ENCODE peak calls at places on chromosomes 7 and 10, in eight cellular contexts. One of them, this sample, is unnamed.

GRCh38 chr7:96023376-96023775 is 251.0 kb downstream of the DYNC1I1 start:
- DNase-seq in cardiac muscle cell: no peak
- DNase-seq in IMR-90: peak; percentile 5
- DNase-seq in right atrium auricular region: no peak
- DNase-seq in MM.1S: no peak
- DNase-seq in prostate gland: no peak
- DNase-seq in colonic mucosa: no peak
- DNase-seq in mammary epithelial cell: no peak
- DNase-seq in this sample: no peak

GRCh38 chr7:96224682-96225081 is 97.2 kb downstream of the SLC25A13 start:
- DNase-seq in cardiac muscle cell: peak; percentile 34
- DNase-seq in IMR-90: no peak
- DNase-seq in right atrium auricular region: no peak
- DNase-seq in MM.1S: no peak
- DNase-seq in prostate gland: no peak
- DNase-seq in colonic mucosa: no peak
- DNase-seq in mammary epithelial cell: no peak
- DNase-seq in this sample: no peak

GRCh38 chr7:94823952-94824351 is 83.4 kb upstream of the PPP1R9A start:
- DNase-seq in cardiac muscle cell: peak; percentile 66
- DNase-seq in IMR-90: peak; percentile 1
- DNase-seq in right atrium auricular region: no peak
- DNase-seq in MM.1S: no peak
- DNase-seq in prostate gland: no peak
- DNase-seq in colonic mucosa: no peak
- DNase-seq in mammary epithelial cell: peak; percentile 74
- DNase-seq in this sample: no peak

GRCh38 chr7:127375626-127376025 is 16.9 kb downstream of the ZNF800 start:
- DNase-seq in cardiac muscle cell: no peak
- DNase-seq in IMR-90: no peak
- DNase-seq in right atrium auricular region: no peak
- DNase-seq in MM.1S: no peak
- DNase-seq in prostate gland: no peak
- DNase-seq in colonic mucosa: no peak
- DNase-seq in mammary epithelial cell: peak; percentile 11
- DNase-seq in this sample: no peak

GRCh38 chr10:90775351-90776028 is 82.3 kb downstream of the HTR7 start:
- DNase-seq in cardiac muscle cell: peak; percentile 84
- DNase-seq in IMR-90: no peak
- DNase-seq in right atrium auricular region: no peak
- DNase-seq in MM.1S: peak; percentile 56
- DNase-seq in prostate gland: no peak
- DNase-seq in colonic mucosa: no peak
- DNase-seq in mammary epithelial cell: peak; percentile 64
- DNase-seq in this sample: peak; percentile 41

GRCh38 chr10:12940791-12941190 is 60.7 kb downstream of the CCDC3 start:
- DNase-seq in cardiac muscle cell: no peak
- DNase-seq in IMR-90: no peak
- DNase-seq in right atrium auricular region: no peak
- DNase-seq in MM.1S: no peak
- DNase-seq in prostate gland: no peak
- DNase-seq in colonic mucosa: no peak
- DNase-seq in mammary epithelial cell: no peak
- DNase-seq in this sample: no peak

GRCh38 chr7:821688-822087 is 10.6 kb upstream of the SUN1 start:
- DNase-seq in cardiac muscle cell: no peak
- DNase-seq in IMR-90: no peak
- DNase-seq in right atrium auricular region: no peak
- DNase-seq in MM.1S: no peak
- DNase-seq in prostate gland: no peak
- DNase-seq in colonic mucosa: no peak
- DNase-seq in mammary epithelial cell: peak; percentile 40
- DNase-seq in this sample: no peak

GRCh38 chr7:43211276-43211675 is 98.8 kb downstream of the HECW1 start:
- DNase-seq in cardiac muscle cell: no peak
- DNase-seq in IMR-90: no peak
- DNase-seq in right atrium auricular region: no peak
- DNase-seq in MM.1S: no peak
- DNase-seq in prostate gland: no peak
- DNase-seq in colonic mucosa: no peak
- DNase-seq in mammary epithelial cell: no peak
- DNase-seq in this sample: no peak

GRCh38 chr7:132790104-132790503 is 213.8 kb upstream of the PLXNA4 start:
- DNase-seq in cardiac muscle cell: no peak
- DNase-seq in IMR-90: no peak
- DNase-seq in right atrium auricular region: no peak
- DNase-seq in MM.1S: no peak
- DNase-seq in prostate gland: no peak
- DNase-seq in colonic mucosa: no peak
- DNase-seq in mammary epithelial cell: no peak
- DNase-seq in this sample: no peak

GRCh38 chr7:77415474-77415821 is 701 bp downstream of the GSAP start:
- DNase-seq in cardiac muscle cell: no peak
- DNase-seq in IMR-90: no peak
- DNase-seq in right atrium auricular region: no peak
- DNase-seq in MM.1S: no peak
- DNase-seq in prostate gland: peak; percentile 9
- DNase-seq in colonic mucosa: peak; percentile 28
- DNase-seq in mammary epithelial cell: no peak
- DNase-seq in this sample: no peak

GRCh38 chr10:75058142-75058541 is 53.3 kb upstream of the SAMD8 start:
- DNase-seq in cardiac muscle cell: no peak
- DNase-seq in IMR-90: no peak
- DNase-seq in right atrium auricular region: no peak
- DNase-seq in MM.1S: no peak
- DNase-seq in prostate gland: no peak
- DNase-seq in colonic mucosa: no peak
- DNase-seq in mammary epithelial cell: peak; percentile 58
- DNase-seq in this sample: no peak

GRCh38 chr10:128144547-128144946 is 18.3 kb upstream of the MKI67 start:
- DNase-seq in cardiac muscle cell: no peak
- DNase-seq in IMR-90: no peak
- DNase-seq in right atrium auricular region: no peak
- DNase-seq in MM.1S: no peak
- DNase-seq in prostate gland: no peak
- DNase-seq in colonic mucosa: no peak
- DNase-seq in mammary epithelial cell: no peak
- DNase-seq in this sample: no peak

GRCh38 chr7:22874904-22875303 is 52.3 kb upstream of the TOMM7 start:
- DNase-seq in cardiac muscle cell: no peak
- DNase-seq in IMR-90: no peak
- DNase-seq in right atrium auricular region: no peak
- DNase-seq in MM.1S: no peak
- DNase-seq in prostate gland: no peak
- DNase-seq in colonic mucosa: no peak
- DNase-seq in mammary epithelial cell: no peak
- DNase-seq in this sample: no peak

GRCh38 chr10:73584737-73585136 is 6.4 kb downstream of the USP54 start:
- DNase-seq in cardiac muscle cell: peak; percentile 38
- DNase-seq in IMR-90: peak; percentile 52
- DNase-seq in right atrium auricular region: no peak
- DNase-seq in MM.1S: no peak
- DNase-seq in prostate gland: no peak
- DNase-seq in colonic mucosa: no peak
- DNase-seq in mammary epithelial cell: no peak
- DNase-seq in this sample: no peak

GRCh38 chr7:117086788-117087187 is 133.5 kb downstream of the ST7 start:
- DNase-seq in cardiac muscle cell: peak; percentile 55
- DNase-seq in IMR-90: no peak
- DNase-seq in right atrium auricular region: no peak
- DNase-seq in MM.1S: no peak
- DNase-seq in prostate gland: no peak
- DNase-seq in colonic mucosa: no peak
- DNase-seq in mammary epithelial cell: no peak
- DNase-seq in this sample: no peak

GRCh38 chr10:61398730-61399129 is 54.5 kb downstream of the TMEM26 start:
- DNase-seq in cardiac muscle cell: no peak
- DNase-seq in IMR-90: peak; percentile 12
- DNase-seq in right atrium auricular region: no peak
- DNase-seq in MM.1S: no peak
- DNase-seq in prostate gland: no peak
- DNase-seq in colonic mucosa: no peak
- DNase-seq in mammary epithelial cell: no peak
- DNase-seq in this sample: no peak

GRCh38 chr10:114714281-114714741 is 56.2 kb upstream of the ABLIM1 start:
- DNase-seq in cardiac muscle cell: peak; percentile 82
- DNase-seq in IMR-90: peak; percentile 98
- DNase-seq in right atrium auricular region: no peak
- DNase-seq in MM.1S: no peak
- DNase-seq in prostate gland: peak; percentile 19
- DNase-seq in colonic mucosa: peak; percentile 71
- DNase-seq in mammary epithelial cell: peak; percentile 79
- DNase-seq in this sample: no peak

GRCh38 chr7:138243430-138243829 is 167.2 kb downstream of the AKR1D1 start:
- DNase-seq in cardiac muscle cell: peak; percentile 72
- DNase-seq in IMR-90: no peak
- DNase-seq in right atrium auricular region: no peak
- DNase-seq in MM.1S: no peak
- DNase-seq in prostate gland: no peak
- DNase-seq in colonic mucosa: no peak
- DNase-seq in mammary epithelial cell: no peak
- DNase-seq in this sample: peak; percentile 78

GRCh38 chr10:123608047-123608446 is 58.1 kb upstream of the GPR26 start:
- DNase-seq in cardiac muscle cell: no peak
- DNase-seq in IMR-90: no peak
- DNase-seq in right atrium auricular region: no peak
- DNase-seq in MM.1S: no peak
- DNase-seq in prostate gland: no peak
- DNase-seq in colonic mucosa: no peak
- DNase-seq in mammary epithelial cell: no peak
- DNase-seq in this sample: no peak

GRCh38 chr7:149855368-149856305 is 17.5 kb downstream of the ZNF862 start:
- DNase-seq in cardiac muscle cell: peak; percentile 72
- DNase-seq in IMR-90: peak; percentile 88
- DNase-seq in right atrium auricular region: no peak
- DNase-seq in MM.1S: no peak
- DNase-seq in prostate gland: no peak
- DNase-seq in colonic mucosa: no peak
- DNase-seq in mammary epithelial cell: peak; percentile 46
- DNase-seq in this sample: peak; percentile 38

GRCh38 chr7:27176343-27176731 is 2.2 kb upstream of the HOXA10 start:
- DNase-seq in cardiac muscle cell: no peak
- DNase-seq in IMR-90: no peak
- DNase-seq in right atrium auricular region: no peak
- DNase-seq in MM.1S: no peak
- DNase-seq in prostate gland: no peak
- DNase-seq in colonic mucosa: no peak
- DNase-seq in mammary epithelial cell: no peak
- DNase-seq in this sample: no peak

GRCh38 chr7:141227454-141227853 is 153.6 kb downstream of the TMEM178B start:
- DNase-seq in cardiac muscle cell: no peak
- DNase-seq in IMR-90: no peak
- DNase-seq in right atrium auricular region: no peak
- DNase-seq in MM.1S: no peak
- DNase-seq in prostate gland: no peak
- DNase-seq in colonic mucosa: no peak
- DNase-seq in mammary epithelial cell: no peak
- DNase-seq in this sample: no peak

GRCh38 chr10:124719213-124719851 is 24.8 kb downstream of the FAM53B start:
- DNase-seq in cardiac muscle cell: peak; percentile 84
- DNase-seq in IMR-90: peak; percentile 52
- DNase-seq in right atrium auricular region: no peak
- DNase-seq in MM.1S: peak; percentile 82
- DNase-seq in prostate gland: peak; percentile 65
- DNase-seq in colonic mucosa: peak; percentile 87
- DNase-seq in mammary epithelial cell: peak; percentile 87
- DNase-seq in this sample: no peak

DNA sequence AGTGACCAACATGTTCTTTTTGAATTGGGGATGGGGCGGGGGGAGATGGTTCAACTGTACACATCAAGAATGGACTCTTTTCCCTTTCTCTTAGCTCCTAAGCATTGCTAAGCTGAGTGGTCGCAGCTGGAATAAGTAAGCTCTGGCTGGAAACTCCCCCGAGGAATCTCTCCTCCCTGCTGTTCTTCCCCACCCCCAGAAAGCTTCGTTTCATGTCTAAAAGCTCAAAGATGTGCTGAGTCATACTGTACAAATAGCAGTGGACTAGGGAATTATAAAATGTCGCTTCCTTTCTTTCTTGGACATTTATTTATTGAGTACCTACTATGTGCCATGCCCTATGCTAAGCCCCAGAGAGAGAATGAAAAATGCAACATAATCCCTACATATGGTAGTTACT is 191.1 kb upstream of the ADO start:
- DNase-seq in cardiac muscle cell: peak; percentile 78
- DNase-seq in IMR-90: peak; percentile 79
- DNase-seq in right atrium auricular region: no peak
- DNase-seq in MM.1S: no peak
- DNase-seq in prostate gland: no peak
- DNase-seq in colonic mucosa: no peak
- DNase-seq in mammary epithelial cell: no peak
- DNase-seq in this sample: no peak
- H3K27ac ChIP-seq in cardiac muscle cell: no peak overlapping the region
- H3K27ac ChIP-seq in IMR-90: no peak overlapping the region
- H3K27ac ChIP-seq in right atrium auricular region: no peak overlapping the region
- H3K27ac ChIP-seq in MM.1S: no peak overlapping the region
- H3K27ac ChIP-seq in prostate gland: no peak overlapping the region
- H3K27ac ChIP-seq in colonic mucosa: no peak overlapping the region
- H3K27ac ChIP-seq in mammary epithelial cell: no peak overlapping the region
- H3K27ac ChIP-seq in this sample: no peak overlapping the region

DNA sequence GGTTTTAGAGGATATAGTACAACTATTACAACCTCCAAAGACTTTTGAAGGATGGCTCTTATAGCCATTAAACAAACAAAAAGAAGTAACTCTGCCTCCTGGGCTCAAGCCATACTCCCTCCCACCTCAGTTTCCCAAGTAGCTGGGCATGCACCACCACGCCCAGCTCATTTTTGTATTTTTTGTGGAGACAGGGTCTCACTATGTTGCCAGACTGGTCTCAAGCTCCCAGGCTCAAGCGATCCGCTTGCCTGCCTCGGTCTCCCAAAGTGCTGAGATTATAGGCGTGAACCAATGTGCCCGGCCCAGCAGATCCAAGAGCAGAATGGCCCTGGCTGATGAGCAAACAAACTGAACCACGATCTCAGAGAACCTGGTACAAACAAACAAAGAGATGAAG is 16.0 kb downstream of the NANOS1 start:
- DNase-seq in cardiac muscle cell: no peak
- DNase-seq in IMR-90: no peak
- DNase-seq in right atrium auricular region: no peak
- DNase-seq in MM.1S: no peak
- DNase-seq in prostate gland: no peak
- DNase-seq in colonic mucosa: no peak
- DNase-seq in mammary epithelial cell: no peak
- DNase-seq in this sample: no peak
- H3K36me3 ChIP-seq in cardiac muscle cell: peaks cover 82% of the 10 kb centered on the region
- H3K36me3 ChIP-seq in IMR-90: peaks cover 76% of the 10 kb centered on the region
- H3K36me3 ChIP-seq in right atrium auricular region: peaks cover 98% of the 10 kb centered on the region
- H3K36me3 ChIP-seq in MM.1S: peaks cover 28% of the 10 kb centered on the region
- H3K36me3 ChIP-seq in prostate gland: peaks cover 26% of the 10 kb centered on the region
- H3K36me3 ChIP-seq in colonic mucosa: peaks cover 51% of the 10 kb centered on the region
- H3K36me3 ChIP-seq in mammary epithelial cell: peaks cover 69% of the 10 kb centered on the region
- H3K36me3 ChIP-seq in this sample: peaks cover 75% of the 10 kb centered on the region

GRCh38 chr10:133004991-133005390 is 62.6 kb upstream of the CFAP46 start:
- DNase-seq in cardiac muscle cell: no peak
- DNase-seq in IMR-90: no peak
- DNase-seq in right atrium auricular region: no peak
- DNase-seq in MM.1S: no peak
- DNase-seq in prostate gland: no peak
- DNase-seq in colonic mucosa: no peak
- DNase-seq in mammary epithelial cell: no peak
- DNase-seq in this sample: no peak
- H3K4me1 ChIP-seq in cardiac muscle cell: peaks cover 4% of the 10 kb centered on the region
- H3K4me1 ChIP-seq in IMR-90: no peaks in the 10 kb centered on the region
- H3K4me1 ChIP-seq in right atrium auricular region: peaks cover 12% of the 10 kb centered on the region
- H3K4me1 ChIP-seq in MM.1S: no peaks in the 10 kb centered on the region
- H3K4me1 ChIP-seq in prostate gland: no peaks in the 10 kb centered on the region
- H3K4me1 ChIP-seq in colonic mucosa: no peaks in the 10 kb centered on the region
- H3K4me1 ChIP-seq in mammary epithelial cell: no peaks in the 10 kb centered on the region
- H3K4me1 ChIP-seq in this sample: peaks cover 9% of the 10 kb centered on the region

GRCh38 chr7:1941464-1942025 is 271.5 kb downstream of the ELFN1 start:
- DNase-seq in cardiac muscle cell: no peak
- DNase-seq in IMR-90: no peak
- DNase-seq in right atrium auricular region: no peak
- DNase-seq in MM.1S: no peak
- DNase-seq in prostate gland: no peak
- DNase-seq in colonic mucosa: no peak
- DNase-seq in mammary epithelial cell: no peak
- DNase-seq in this sample: no peak
- H3K27ac ChIP-seq in cardiac muscle cell: no peak overlapping the region
- H3K27ac ChIP-seq in IMR-90: no peak overlapping the region
- H3K27ac ChIP-seq in right atrium auricular region: no peak overlapping the region
- H3K27ac ChIP-seq in MM.1S: no peak overlapping the region
- H3K27ac ChIP-seq in prostate gland: no peak overlapping the region
- H3K27ac ChIP-seq in colonic mucosa: no peak overlapping the region
- H3K27ac ChIP-seq in mammary epithelial cell: no peak overlapping the region
- H3K27ac ChIP-seq in this sample: no peak overlapping the region

This sample was measured in body of pancreas.